ENCODE peak calls at places on chromosomes 5 and 9, in four cellular contexts. O is progenitor cell of endocrine pancreas, C is heart left ventricle, B is lower leg skin. V is an unnamed sample.

GRCh38 chr5:133285583-133286021 is 233.8 kb downstream of the HSPA4 start:
- DNase-seq in C (peak; percentile 81), O (no peak), B (peak; percentile 28), V (no peak)

GRCh38 chr9:99576002-99576401 is 245.7 kb upstream of the NR4A3 start:
- DNase-seq in O (no peak), B (no peak), C (no peak), V (peak; percentile 20)

GRCh38 chr9:92325991-92326500 is 293 bp downstream of the CENPP start:
- DNase-seq in B (peak; percentile 44), O (no peak), C (no peak), V (no peak)

GRCh38 chr9:131609116-131609830 is 64.0 kb downstream of the PRRT1B start:
- DNase-seq in C (peak; percentile 77), B (peak; percentile 49), O (no peak), V (peak; percentile 37)

GRCh38 chr5:74851684-74852353 is 14.4 kb downstream of the FAM169A start:
- DNase-seq in B (no peak), O (no peak), C (no peak), V (no peak)

GRCh38 chr9:83675466-83675865 is 32.3 kb downstream of the UBQLN1 start:
- DNase-seq in C (no peak), B (no peak), O (no peak), V (no peak)

GRCh38 chr9:80994892-80995291 is 694.5 kb downstream of the TLE1 start:
- DNase-seq in C (no peak), O (no peak), B (no peak), V (no peak)

GRCh38 chr9:12723409-12724028 is 30.3 kb downstream of the TYRP1 start:
- DNase-seq in O (no peak), C (no peak), B (no peak), V (no peak)

GRCh38 chr5:142881727-142882126 is 111.5 kb downstream of the ARHGAP26 start:
- DNase-seq in C (no peak), O (no peak), B (no peak), V (no peak)

GRCh38 chr5:157900644-157901043 is 41.7 kb upstream of the CLINT1 start:
- DNase-seq in B (no peak), C (no peak), O (no peak), V (no peak)

GRCh38 chr9:131969469-131969989 is 110.1 kb downstream of the MED27 start:
- DNase-seq in B (no peak), C (no peak), O (no peak), V (no peak)

GRCh38 chr9:72808446-72808768 is 144.4 kb downstream of the ALDH1A1 start:
- DNase-seq in O (no peak), B (no peak), C (no peak), V (no peak)

GRCh38 chr5:59062986-59063683 is 480.3 kb downstream of the RAB3C start:
- DNase-seq in B (peak; percentile 32), C (no peak), O (no peak), V (no peak)

GRCh38 chr5:171162602-171163001 is 146.4 kb upstream of the TLX3 start:
- DNase-seq in B (no peak), C (no peak), O (no peak), V (no peak)

GRCh38 chr9:38228331-38229122 is 159.5 kb upstream of the SHB start:
- DNase-seq in C (no peak), O (no peak), B (no peak), V (no peak)

GRCh38 chr5:149310488-149310887 is 34.8 kb upstream of the GRPEL2 start:
- DNase-seq in B (no peak), C (no peak), O (no peak), V (no peak)

GRCh38 chr5:180670586-180671359 is 21.4 kb upstream of the FLT4 start:
- DNase-seq in C (peak; percentile 58), B (peak; percentile 18), O (no peak), V (peak; percentile 60)

GRCh38 chr5:134053840-134054338 is 49.1 kb upstream of the VDAC1 start:
- DNase-seq in O (no peak), C (no peak), B (no peak), V (no peak)

GRCh38 chr5:176542596-176543427 is 5.6 kb upstream of the RNF44 start:
- DNase-seq in B (no peak), O (no peak), C (no peak), V (no peak)

GRCh38 chr9:95206143-95206542 is 111.4 kb downstream of the FANCC start:
- DNase-seq in B (no peak), C (no peak), O (no peak), V (no peak)

GRCh38 chr5:155485344-155485743 is 471.8 kb downstream of the KIF4B start:
- DNase-seq in B (no peak), C (no peak), O (no peak), V (no peak)

GRCh38 chr5:143557061-143557818 is 153.8 kb upstream of the NR3C1 start:
- DNase-seq in B (no peak), O (no peak), C (no peak), V (no peak)

GRCh38 chr5:83145882-83146331 is 68.6 kb downstream of the XRCC4 start:
- DNase-seq in B (no peak), O (no peak), C (no peak), V (no peak)

GRCh38 chr9:79889325-79889724 is 317.6 kb downstream of the TLE4 start:
- DNase-seq in C (no peak), O (no peak), B (no peak), V (no peak)

GRCh38 chr5:83368317-83368716 is 103.2 kb upstream of the VCAN start:
- DNase-seq in C (peak; percentile 26), B (peak; percentile 26), O (no peak), V (peak; percentile 48)

DNA sequence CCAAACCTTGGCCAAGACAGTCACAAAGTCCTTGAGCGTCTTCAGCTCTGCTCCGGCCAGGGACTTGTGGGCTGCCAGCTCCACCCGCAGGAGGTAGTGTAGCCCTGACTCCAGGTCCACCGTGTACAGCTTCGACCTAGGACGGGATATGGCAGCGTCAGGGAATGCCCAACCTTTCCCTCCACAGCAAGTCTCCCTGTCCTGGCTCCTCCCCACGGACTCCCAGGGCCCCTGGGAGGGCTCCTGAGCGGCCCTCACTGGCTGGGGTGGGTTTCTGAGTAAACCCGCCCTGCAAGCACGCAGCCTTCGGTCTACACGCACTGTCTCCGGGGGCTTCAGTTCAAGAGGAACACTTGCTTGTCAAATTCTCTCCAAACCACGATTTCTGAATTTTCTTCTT is 13.7 kb upstream of the LHX3 start:
- DNase-seq in C (no peak), O (no peak), B (no peak), V (peak; percentile 47)
- TF ChIP-seq CTCF in C (no peak), O (peak; percentile 11), B (no peak), V (no peak)

GRCh38 chr5:60927450-60927849 is 17.4 kb downstream of the ERCC8 start:
- DNase-seq in C (no peak), O (no peak), B (no peak), V (no peak)

GRCh38 chr5:60929024-60929423 is 15.8 kb downstream of the ERCC8 start:
- DNase-seq in O (no peak), B (no peak), C (no peak), V (no peak)
- TF ChIP-seq CTCF in O (peak; percentile 41), B (no peak), C (no peak), V (no peak)

DNA sequence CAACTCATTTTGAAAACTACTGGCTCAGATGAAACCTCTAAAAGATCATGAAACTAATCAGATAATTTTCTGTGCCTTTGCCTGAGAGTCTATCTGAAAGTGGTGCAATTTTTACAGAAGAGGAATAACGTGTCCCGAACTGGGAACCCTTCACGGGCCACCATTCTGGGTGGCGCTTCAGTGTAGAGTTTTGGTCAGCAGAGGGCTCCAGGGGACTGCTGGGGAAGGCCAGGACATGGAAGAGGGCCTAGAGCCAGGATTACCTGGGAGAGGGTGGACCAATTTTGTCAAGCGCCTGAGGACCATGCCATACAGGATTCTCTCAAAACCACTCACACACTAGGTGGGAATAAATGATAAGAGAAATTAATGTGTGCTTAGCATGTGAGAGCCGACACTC is 49.7 kb upstream of the PLEKHG4B start:
- DNase-seq in B (no peak), C (no peak), O (no peak), V (no peak)
- TF ChIP-seq CTCF in B (no peak), C (peak; percentile 24), O (peak; percentile 64), V (no peak)

GRCh38 chr9:121331992-121332685 is 37.9 kb downstream of the STOM start:
- DNase-seq in B (peak; percentile 16), O (no peak), C (no peak), V (no peak)
- TF ChIP-seq CTCF in B (no peak), O (no peak), C (no peak), V (peak; percentile 34)

GRCh38 chr5:95554647-95555548 is at the start of the genes ARSK and SKIC3:
- DNase-seq in O (peak; percentile 81), B (peak; percentile 97), C (peak; percentile 96), V (peak; percentile 92)
- TF ChIP-seq CTCF in O (peak; percentile 44), B (no peak), C (peak; percentile 10), V (no peak)

GRCh38 chr9:122832194-122832593 is 3.8 kb upstream of the PDCL start:
- DNase-seq in C (no peak), B (no peak), O (no peak), V (no peak)
- TF ChIP-seq CTCF in C (no peak), B (no peak), O (no peak), V (no peak)

V was measured in left lung.